ENCODE peak calls at places on chromosomes 4 and X, in four cellular contexts. H is HAP-1, O is transverse colon, L is SK-N-SH. J is an unnamed sample. For H3K9me3, the result is how much of the 10 kb centered on the place peaks cover.

GRCh38 chrX:5876984-5877655 is 351.5 kb downstream of the NLGN4X start:
- DNase-seq in H (peak), L (peak), O (peak), J (no peak)

GRCh38 chrX:41919870-41920269 is 3.5 kb downstream of the CASK start:
- DNase-seq in L (no peak), O (no peak), H (no peak), J (no peak)

GRCh38 chr4:37802068-37802666 is 24.3 kb upstream of the PGM2 start:
- DNase-seq in O (peak), H (peak), L (peak), J (no peak)

GRCh38 chrX:73262991-73263390 is 48.3 kb upstream of the NAP1L2 start:
- DNase-seq in O (no peak), L (peak), H (no peak), J (no peak)

GRCh38 chr4:112270643-112271484 is 14.8 kb downstream of the TIFA start:
- DNase-seq in L (no peak), O (no peak), H (no peak), J (no peak)

GRCh38 chrX:115561605-115562491 is 874 bp downstream of the PLS3 start:
- DNase-seq in O (peak), H (peak), L (peak), J (peak)

GRCh38 chrX:10254746-10255145 is 98.0 kb downstream of the CLCN4 start:
- DNase-seq in O (no peak), H (peak), L (peak), J (no peak)

GRCh38 chr4:7427326-7428260 is 7.1 kb downstream of the PSAPL1 start:
- DNase-seq in L (peak), O (peak), H (no peak), J (peak)

GRCh38 chr4:56653461-56654237 is 27.4 kb downstream of the HOPX start:
- DNase-seq in O (peak), L (no peak), H (no peak), J (no peak)

GRCh38 chrX:122434942-122435341 is 749.1 kb upstream of the GRIA3 start:
- DNase-seq in L (no peak), O (no peak), H (no peak), J (no peak)

GRCh38 chrX:22135994-22136684 is 104.0 kb downstream of the PHEX start:
- DNase-seq in O (no peak), L (peak), H (peak), J (no peak)

GRCh38 chr4:26326791-26327190 is 6.0 kb downstream of the RBPJ start:
- DNase-seq in L (no peak), O (no peak), H (no peak), J (no peak)

GRCh38 chr4:48546336-48546735 is 56.3 kb downstream of the ZAR1 start:
- DNase-seq in O (no peak), L (no peak), H (peak), J (no peak)

GRCh38 chr4:87505862-87506261 is 23.3 kb downstream of the SPARCL1 start:
- DNase-seq in O (no peak), L (no peak), H (peak), J (no peak)

GRCh38 chr4:75702919-75703411 is 21.4 kb upstream of the USO1 start:
- DNase-seq in O (peak), L (peak), H (no peak), J (no peak)

GRCh38 chr4:151260526-151260925 is 16.4 kb upstream of the PRSS48 start:
- DNase-seq in H (no peak), O (no peak), L (no peak), J (no peak)

GRCh38 chr4:108110450-108110849 is 58.3 kb downstream of the LEF1 start:
- DNase-seq in H (no peak), L (no peak), O (no peak), J (no peak)

GRCh38 chrX:47540754-47541538 is 20.1 kb upstream of the ARAF start:
- DNase-seq in L (peak), H (peak), O (peak), J (peak)

GRCh38 chr4:110619001-110619350 is 3.9 kb downstream of the PITX2 start:
- DNase-seq in L (no peak), H (no peak), O (no peak), J (no peak)

GRCh38 chr4:110616162-110617062 is 6.5 kb downstream of the PITX2 start:
- DNase-seq in L (no peak), O (no peak), H (no peak), J (no peak)

GRCh38 chr4:110619401-110620247 is 3.3 kb downstream of the PITX2 start:
- DNase-seq in H (no peak), L (no peak), O (no peak), J (no peak)

GRCh38 chr4:110617095-110617494 is 5.8 kb downstream of the PITX2 start:
- DNase-seq in H (no peak), O (no peak), L (no peak), J (no peak)

DNA sequence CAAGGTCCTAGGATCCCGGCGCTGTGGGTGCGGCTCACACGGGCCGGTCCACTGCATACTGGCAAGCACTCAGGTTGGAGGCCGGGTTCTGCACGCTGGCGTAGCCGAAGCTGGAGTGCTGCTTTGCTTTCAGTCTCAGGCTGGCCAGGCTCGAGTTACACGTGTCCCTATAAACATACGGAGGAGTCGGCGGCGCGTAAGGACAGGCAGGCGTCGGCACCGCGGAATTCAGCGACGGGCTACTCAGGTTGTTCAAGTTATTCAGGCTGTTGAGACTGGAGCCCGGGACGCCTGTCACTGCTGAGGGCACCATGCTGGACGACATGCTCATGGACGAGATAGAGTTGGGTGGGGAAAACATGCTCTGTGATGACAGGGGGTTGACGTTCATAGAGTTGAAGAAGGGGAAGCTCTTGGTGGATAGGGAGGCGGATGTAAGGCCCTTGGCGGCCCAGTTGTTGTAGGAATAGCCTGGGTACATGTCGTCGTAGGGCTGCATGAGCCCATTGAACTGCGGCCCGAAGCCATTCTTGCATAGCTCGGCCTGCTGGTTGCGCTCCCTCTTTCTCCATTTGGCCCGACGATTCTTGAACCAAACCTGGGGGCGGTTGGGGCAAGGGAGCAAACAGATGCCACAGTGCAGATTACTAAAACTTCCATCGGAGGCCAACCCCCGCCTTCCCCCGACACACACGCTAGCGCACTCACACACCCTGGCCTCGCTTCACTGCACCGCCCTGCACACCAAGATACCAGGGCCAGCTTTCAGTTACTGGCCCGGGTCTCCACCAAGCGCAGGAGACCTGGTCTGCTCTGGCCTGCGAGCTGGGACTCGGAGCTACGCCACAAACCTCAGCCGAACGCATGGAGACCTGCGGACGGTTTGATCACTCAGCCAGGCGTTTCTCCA is 4.5 kb downstream of the PITX2 start:
- DNase-seq in H (no peak), L (no peak), O (peak), J (no peak)
- H3K9me3 ChIP-seq in H (under half), L (under half), O (under half), J (under half)

GRCh38 chrX:144040793-144041192 is 156.9 kb downstream of the UBE2NL start:
- DNase-seq in O (no peak), H (no peak), L (no peak), J (no peak)
- H3K9me3 ChIP-seq in O (under half), H (under half), L (under half), J (under half)

GRCh38 chrX:63430026-63430425 is 78.9 kb upstream of the SPIN4 start:
- DNase-seq in L (no peak), O (no peak), H (no peak), J (no peak)
- H3K9me3 ChIP-seq in L (under half), O (under half), H (under half), J (under half)

DNA sequence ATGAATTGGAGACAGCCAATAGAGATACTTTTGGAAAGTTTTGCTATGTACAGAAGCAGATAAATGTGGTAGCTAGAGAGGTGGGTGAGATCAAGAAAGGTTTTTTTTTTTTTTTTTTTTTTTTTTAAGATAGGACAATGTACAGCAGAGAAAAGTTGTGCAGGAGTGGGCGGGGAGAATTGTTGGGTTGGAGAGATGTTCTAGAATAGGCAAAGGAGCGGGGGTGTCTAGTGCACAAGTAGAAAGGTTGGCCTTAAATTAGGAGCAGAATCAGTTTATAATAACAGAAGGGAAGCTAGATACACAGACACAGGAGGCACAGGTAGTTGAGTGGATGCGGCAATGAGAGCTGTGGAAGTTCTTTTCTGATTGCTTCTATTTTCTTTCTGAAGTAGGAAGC is 66.2 kb upstream of the PGK1 start:
- DNase-seq in O (no peak), H (no peak), L (no peak), J (no peak)
- H3K9me3 ChIP-seq in O (under half), H (under half), L (under half), J (under half)

GRCh38 chrX:499870-500364 is 113.2 kb upstream of the PPP2R3B start:
- DNase-seq in H (peak), O (no peak), L (no peak), J (no peak)

GRCh38 chrX:497201-497710 is 110.5 kb upstream of the PPP2R3B start:
- DNase-seq in L (no peak), O (no peak), H (no peak), J (no peak)

GRCh38 chrX:506341-506740 is 119.6 kb upstream of the PPP2R3B start:
- DNase-seq in L (no peak), H (no peak), O (no peak), J (no peak)

GRCh38 chrX:500481-501010 is 113.8 kb upstream of the PPP2R3B start:
- DNase-seq in O (no peak), H (no peak), L (no peak), J (no peak)
- H3K9me3 ChIP-seq in O (under half), H (under half), L (under half), J (under half)

GRCh38 chr4:33911951-33912350 is 2332.4 kb downstream of the ARAP2 start:
- DNase-seq in L (no peak), H (no peak), O (no peak), J (no peak)

GRCh38 chr4:33914386-33914785 is 2329.9 kb downstream of the ARAP2 start:
- DNase-seq in O (no peak), L (no peak), H (no peak), J (no peak)
- H3K9me3 ChIP-seq in O (under half), L (under half), H (under half), J (under half)

GRCh38 chr4:2781911-2782310 is 11.0 kb upstream of the SH3BP2 start:
- DNase-seq in H (no peak), O (no peak), L (no peak), J (no peak)
- H3K9me3 ChIP-seq in H (under half), O (under half), L (under half), J (under half)

GRCh38 chrX:105821471-105822081 is 763 bp upstream of the NRK start:
- DNase-seq in L (peak), H (no peak), O (peak), J (peak)
- H3K9me3 ChIP-seq in L (under half), H (under half), O (under half), J (under half)

GRCh38 chr4:51825341-51825740 is 17.6 kb upstream of the DCUN1D4 start:
- DNase-seq in O (no peak), L (no peak), H (no peak), J (no peak)

DNA sequence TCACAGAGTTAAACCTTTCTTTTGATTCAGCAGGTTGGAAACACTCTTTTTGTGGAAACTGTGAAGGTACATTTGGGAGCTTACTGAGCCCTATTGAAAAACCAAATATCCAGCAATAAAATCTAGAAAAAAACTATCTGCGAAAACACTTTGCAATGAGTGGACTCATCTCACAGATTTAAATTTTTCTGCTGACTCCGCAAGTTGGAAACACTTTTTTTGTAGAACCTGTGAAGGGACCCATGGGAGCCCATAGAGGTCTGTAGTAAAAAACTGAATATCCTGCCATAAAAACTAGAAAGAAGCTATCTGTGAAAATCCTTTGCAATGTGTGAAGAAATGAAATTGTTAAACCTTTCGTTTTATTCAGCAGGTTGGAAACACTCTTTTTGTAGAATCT is 22.5 kb upstream of the DCUN1D4 start:
- DNase-seq in L (no peak), O (no peak), H (no peak), J (no peak)
- H3K9me3 ChIP-seq in L (under half), O (under half), H (under half), J (under half)

J was measured in ovary.